ENCODE peak calls at places on chromosomes 4 and X, in six cellular contexts. T is ovary, I is GM23338, Q is GM23248, O is breast epithelium, E is heart right ventricle. K is an unnamed sample.

GRCh38 chr4:18042754-18043153 is 21.2 kb upstream of the LCORL start:
- DNase-seq in T (no peak), I (peak; percentile 50), Q (no peak), O (no peak), E (no peak), K (no peak)

GRCh38 chr4:140876597-140877364 is 120.6 kb upstream of the TBC1D9 start:
- DNase-seq in T (no peak), I (no peak), Q (peak; percentile 76), O (no peak), E (no peak), K (no peak)

GRCh38 chr4:16745009-16745408 is 153.4 kb downstream of the LDB2 start:
- DNase-seq in T (no peak), I (no peak), Q (peak; percentile 89), O (no peak), E (no peak), K (no peak)

GRCh38 chrX:107775734-107776511 is at the start of gene TSC22D3:
- DNase-seq in T (peak; percentile 70), I (peak; percentile 75), Q (peak; percentile 82), O (peak; percentile 67), E (peak; percentile 78), K (peak; percentile 84)

GRCh38 chr4:153969542-153969941 is 180.7 kb upstream of the SFRP2 start:
- DNase-seq in T (no peak), I (no peak), Q (peak; percentile 14), O (no peak), E (no peak), K (no peak)

GRCh38 chrX:133415276-133416105 is at the start of gene GPC4:
- DNase-seq in T (peak; percentile 78), I (peak; percentile 86), Q (peak; percentile 57), O (peak; percentile 28), E (peak; percentile 60), K (peak; percentile 70)

GRCh38 chr4:14841801-14842748 is 160.2 kb upstream of the CPEB2 start:
- DNase-seq in T (no peak), I (no peak), Q (peak; percentile 25), O (no peak), E (peak; percentile 28), K (peak; percentile 28)

GRCh38 chr4:82718067-82718935 is 80.3 kb downstream of the SCD5 start:
- DNase-seq in T (peak; percentile 86), I (no peak), Q (peak; percentile 68), O (no peak), E (no peak), K (peak; percentile 45)

GRCh38 chrX:66030505-66031317 is 9.2 kb downstream of the VSIG4 start:
- DNase-seq in T (no peak), I (peak; percentile 49), Q (peak; percentile 46), O (no peak), E (no peak), K (no peak)

GRCh38 chrX:40434947-40435346 is 145.8 kb upstream of the ATP6AP2 start:
- DNase-seq in T (peak; percentile 50), I (peak; percentile 58), Q (peak; percentile 20), O (no peak), E (no peak), K (peak; percentile 22)

GRCh38 chr4:1542516-1543320 is 136.5 kb upstream of the NKX1-1 start:
- DNase-seq in T (peak; percentile 12), I (no peak), Q (no peak), O (no peak), E (peak; percentile 6), K (no peak)

GRCh38 chr4:158781963-158782362 is 13.1 kb downstream of the FNIP2 start:
- DNase-seq in T (no peak), I (no peak), Q (no peak), O (no peak), E (no peak), K (no peak)
- H3K4me1 ChIP-seq in T (peaks cover 4% of the 10 kb centered on the region), I (peaks cover 10% of the 10 kb centered on the region), Q (peaks cover 39% of the 10 kb centered on the region), O (no peaks in the 10 kb centered on the region), E (peaks cover 78% of the 10 kb centered on the region), K (peaks cover 71% of the 10 kb centered on the region)

DNA sequence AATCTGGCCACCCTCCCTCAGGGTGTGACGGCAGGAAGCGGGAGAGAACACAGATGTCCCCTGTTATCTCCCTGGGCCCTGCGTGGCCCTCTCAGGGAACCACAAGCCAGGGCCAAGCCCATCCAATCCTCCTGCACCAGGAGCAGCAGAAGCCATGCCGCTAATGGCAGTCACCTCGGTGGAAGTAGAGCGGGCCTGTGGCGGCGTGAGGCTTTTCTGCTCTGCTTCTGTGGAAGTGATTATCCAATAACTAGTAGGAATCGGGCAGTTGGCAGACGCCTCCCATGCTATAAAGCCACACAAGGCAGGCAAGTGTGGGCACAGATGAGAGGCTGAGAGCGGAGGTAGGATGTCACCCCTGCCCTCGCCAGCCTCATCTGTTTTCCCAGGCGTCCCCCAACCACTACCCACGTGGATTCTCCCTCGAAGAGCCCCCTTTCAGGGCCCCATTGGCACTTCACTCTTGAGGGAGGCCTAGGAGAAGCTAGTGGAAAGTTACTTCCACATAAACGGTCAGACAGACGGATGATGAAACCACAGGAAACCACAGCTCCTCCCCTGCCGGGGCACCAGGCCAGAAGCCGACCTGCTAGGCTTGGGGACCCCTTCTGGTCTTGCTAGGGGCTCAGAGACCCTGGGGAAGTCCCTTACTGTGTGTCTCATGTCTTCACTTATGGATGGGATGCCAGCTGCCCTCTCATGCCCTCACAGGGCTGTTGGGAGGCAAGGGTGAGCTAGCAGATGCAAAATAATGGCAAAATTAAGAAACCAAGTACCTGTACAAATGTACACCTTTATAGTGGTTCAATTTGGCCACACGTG is 18.8 kb upstream of the TMSB4X start:
- DNase-seq in T (no peak), I (no peak), Q (peak; percentile 72), O (no peak), E (peak; percentile 56), K (peak; percentile 30)
- H3K4me1 ChIP-seq in T (peaks cover 4% of the 10 kb centered on the region), I (no peaks in the 10 kb centered on the region), Q (peaks cover 15% of the 10 kb centered on the region), O (no peaks in the 10 kb centered on the region), E (peaks cover 70% of the 10 kb centered on the region), K (no peaks in the 10 kb centered on the region)

GRCh38 chr4:22587253-22587652 is 71.4 kb upstream of the ADGRA3 start:
- DNase-seq in T (no peak), I (no peak), Q (no peak), O (no peak), E (no peak), K (no peak)
- H3K4me1 ChIP-seq in T (no peaks in the 10 kb centered on the region), I (no peaks in the 10 kb centered on the region), Q (no peaks in the 10 kb centered on the region), O (no peaks in the 10 kb centered on the region), E (no peaks in the 10 kb centered on the region), K (no peaks in the 10 kb centered on the region)

GRCh38 chrX:2705461-2705860 is 14.4 kb downstream of the CD99 start:
- DNase-seq in T (no peak), I (no peak), Q (peak; percentile 37), O (no peak), E (no peak), K (peak; percentile 47)
- H3K4me1 ChIP-seq in T (peaks cover 32% of the 10 kb centered on the region), I (peaks cover 33% of the 10 kb centered on the region), Q (peaks cover 62% of the 10 kb centered on the region), O (peaks cover 5% of the 10 kb centered on the region), E (peaks cover 91% of the 10 kb centered on the region), K (peaks cover 79% of the 10 kb centered on the region)

GRCh38 chr4:123405212-123405856 is 8.7 kb downstream of the SPRY1 start:
- DNase-seq in T (no peak), I (no peak), Q (no peak), O (no peak), E (no peak), K (no peak)

GRCh38 chr4:123406862-123407261 is 10.3 kb downstream of the SPRY1 start:
- DNase-seq in T (no peak), I (no peak), Q (no peak), O (no peak), E (no peak), K (peak; percentile 74)

GRCh38 chr4:123401466-123402175 is 5.0 kb downstream of the SPRY1 start:
- DNase-seq in T (no peak), I (no peak), Q (no peak), O (no peak), E (no peak), K (peak; percentile 18)

GRCh38 chr4:123399638-123400358 is 3.2 kb downstream of the SPRY1 start:
- DNase-seq in T (no peak), I (no peak), Q (peak; percentile 50), O (no peak), E (no peak), K (no peak)

GRCh38 chr4:123403205-123403604 is 6.6 kb downstream of the SPRY1 start:
- DNase-seq in T (no peak), I (no peak), Q (no peak), O (no peak), E (no peak), K (no peak)
- H3K4me1 ChIP-seq in T (no peaks in the 10 kb centered on the region), I (peaks cover 50% of the 10 kb centered on the region), Q (peaks cover 12% of the 10 kb centered on the region), O (no peaks in the 10 kb centered on the region), E (peaks cover 15% of the 10 kb centered on the region), K (peaks cover 68% of the 10 kb centered on the region)

K was measured in gastrocnemius medialis.